ENCODE peak calls at places on chromosome 15, in four cellular contexts. U is HepG2, V is HCT116, E is K562. R is an unnamed sample.

GRCh38 chr15:96585634-96586386 is 255.3 kb downstream of the NR2F2 start:
- DNase-seq in E (peak; percentile 17), V (no peak), U (no peak), R (no peak)

GRCh38 chr15:90078965-90079364 is 23.3 kb downstream of the IDH2 start:
- DNase-seq in V (no peak), E (no peak), U (no peak), R (no peak)

GRCh38 chr15:39698444-39699390 is 83.9 kb downstream of the FSIP1 start:
- DNase-seq in V (no peak), U (no peak), E (peak; percentile 79), R (no peak)

GRCh38 chr15:39400821-39401550 is 179.9 kb upstream of the THBS1 start:
- DNase-seq in E (no peak), V (no peak), U (no peak), R (no peak)

GRCh38 chr15:80444680-80445251 is 40.6 kb downstream of the ARNT2 start:
- DNase-seq in U (no peak), E (no peak), V (no peak), R (no peak)

GRCh38 chr15:50943623-50944022 is 35.1 kb downstream of the AP4E1 start:
- DNase-seq in E (no peak), V (no peak), U (no peak), R (no peak)

GRCh38 chr15:74776851-74777768 is 4.8 kb upstream of the CSK start:
- DNase-seq in E (no peak), U (no peak), V (no peak), R (no peak)

GRCh38 chr15:99931703-99932603 is 198.7 kb upstream of the LYSMD4 start:
- DNase-seq in U (no peak), V (no peak), E (no peak), R (no peak)

GRCh38 chr15:94855018-94855408 is 623.7 kb downstream of the MCTP2 start:
- DNase-seq in U (no peak), E (no peak), V (no peak), R (no peak)

GRCh38 chr15:36185845-36186244 is 393.6 kb upstream of the CDIN1 start:
- DNase-seq in E (no peak), U (no peak), V (no peak), R (no peak)

GRCh38 chr15:59353994-59354951 is 18.4 kb downstream of the MYO1E start:
- DNase-seq in E (no peak), U (no peak), V (no peak), R (no peak)

GRCh38 chr15:53758412-53758811 is 1.1 kb downstream of the WDR72 start:
- DNase-seq in E (no peak), U (no peak), V (no peak), R (no peak)

GRCh38 chr15:98649621-98649995 is 1.3 kb downstream of the IGF1R start:
- DNase-seq in E (no peak), V (no peak), U (no peak), R (no peak)

GRCh38 chr15:90115783-90116182 is 13.5 kb upstream of the IDH2 start:
- DNase-seq in U (no peak), E (no peak), V (no peak), R (no peak)

GRCh38 chr15:57582080-57582479 is 9.6 kb upstream of the MYZAP start:
- DNase-seq in U (no peak), V (no peak), E (no peak), R (no peak)

GRCh38 chr15:99703603-99704443 is 29.4 kb downstream of the LYSMD4 start:
- DNase-seq in V (peak; percentile 61), E (peak; percentile 23), U (peak; percentile 62), R (peak; percentile 82)

GRCh38 chr15:60933914-60934885 is 294.9 kb downstream of the RORA start:
- DNase-seq in V (no peak), U (no peak), E (no peak), R (no peak)

GRCh38 chr15:93305306-93305705 is 216.3 kb upstream of the RGMA start:
- DNase-seq in E (no peak), U (no peak), V (no peak), R (no peak)

GRCh38 chr15:39581501-39582285 is 814 bp downstream of the THBS1 start:
- DNase-seq in E (peak; percentile 18), U (peak; percentile 78), V (no peak), R (no peak)

GRCh38 chr15:91409430-91409829 is 309.4 kb downstream of the SV2B start:
- DNase-seq in V (no peak), E (no peak), U (no peak), R (no peak)

GRCh38 chr15:57305009-57305408 is 71.3 kb upstream of the CGNL1 start:
- DNase-seq in E (no peak), V (no peak), U (no peak), R (no peak)

GRCh38 chr15:81190922-81191507 is 5.7 kb upstream of the IL16 start:
- DNase-seq in E (no peak), V (no peak), U (no peak), R (no peak)

GRCh38 chr15:46489276-46489675 is 854.4 kb downstream of the SQOR start:
- DNase-seq in V (no peak), E (no peak), U (no peak), R (no peak)

GRCh38 chr15:55907797-55908196 is 85.6 kb downstream of the NEDD4 start:
- DNase-seq in V (peak; percentile 86), U (no peak), E (no peak), R (peak; percentile 97)

GRCh38 chr15:70465812-70466211 is 297.5 kb downstream of the UACA start:
- DNase-seq in U (no peak), V (no peak), E (no peak), R (no peak)

GRCh38 chr15:31598620-31599019 is 272.0 kb downstream of the KLF13 start:
- DNase-seq in V (no peak), U (peak; percentile 14), E (no peak), R (no peak)

GRCh38 chr15:35307026-35307425 is 221.9 kb upstream of the NANOGP8 start:
- DNase-seq in V (no peak), E (no peak), U (no peak), R (no peak)

GRCh38 chr15:42203891-42204290 is 4.2 kb downstream of the VPS39 start:
- DNase-seq in U (no peak), E (no peak), V (no peak), R (no peak)

GRCh38 chr15:83358972-83359564 is 74.6 kb upstream of the BNC1 start:
- DNase-seq in U (no peak), V (no peak), E (no peak), R (no peak)

GRCh38 chr15:76979331-76979925 is 15.5 kb upstream of the PSTPIP1 start:
- DNase-seq in E (no peak), U (no peak), V (no peak), R (no peak)

GRCh38 chr15:29139072-29139471 is 130.6 kb downstream of the NSMCE3 start:
- DNase-seq in V (no peak), E (no peak), U (no peak), R (no peak)

GRCh38 chr15:29103825-29104565 is 165.6 kb downstream of the NSMCE3 start:
- DNase-seq in V (peak; percentile 33), E (no peak), U (no peak), R (no peak)

GRCh38 chr15:78004222-78004727 is 73.2 kb downstream of the TBC1D2B start:
- DNase-seq in V (no peak), E (no peak), U (no peak), R (no peak)

GRCh38 chr15:38297623-38298388 is 45.2 kb downstream of the SPRED1 start:
- DNase-seq in U (no peak), V (no peak), E (no peak), R (no peak)

GRCh38 chr15:96270581-96271172 is 59.8 kb upstream of the NR2F2 start:
- DNase-seq in U (peak; percentile 87), V (peak; percentile 33), E (no peak), R (no peak)

GRCh38 chr15:52552303-52552702 is 16.5 kb downstream of the ARPP19 start:
- DNase-seq in V (no peak), U (no peak), E (no peak), R (no peak)

GRCh38 chr15:99486371-99487336 is 79.1 kb upstream of the MEF2A start:
- DNase-seq in V (peak; percentile 10), U (no peak), E (no peak), R (no peak)

GRCh38 chr15:40982855-40983254 is 29.6 kb downstream of the CHAC1 start:
- DNase-seq in U (no peak), E (no peak), V (no peak), R (no peak)

GRCh38 chr15:38168472-38169057 is 84.1 kb upstream of the SPRED1 start:
- DNase-seq in V (no peak), E (no peak), U (no peak), R (no peak)

GRCh38 chr15:47675735-47676134 is 41.6 kb upstream of the SEMA6D start:
- DNase-seq in E (no peak), U (no peak), V (no peak), R (no peak)
- TF ChIP-seq TCF7L2 in E (no peak), U (no peak), V (no peak), R (no peak)

DNA sequence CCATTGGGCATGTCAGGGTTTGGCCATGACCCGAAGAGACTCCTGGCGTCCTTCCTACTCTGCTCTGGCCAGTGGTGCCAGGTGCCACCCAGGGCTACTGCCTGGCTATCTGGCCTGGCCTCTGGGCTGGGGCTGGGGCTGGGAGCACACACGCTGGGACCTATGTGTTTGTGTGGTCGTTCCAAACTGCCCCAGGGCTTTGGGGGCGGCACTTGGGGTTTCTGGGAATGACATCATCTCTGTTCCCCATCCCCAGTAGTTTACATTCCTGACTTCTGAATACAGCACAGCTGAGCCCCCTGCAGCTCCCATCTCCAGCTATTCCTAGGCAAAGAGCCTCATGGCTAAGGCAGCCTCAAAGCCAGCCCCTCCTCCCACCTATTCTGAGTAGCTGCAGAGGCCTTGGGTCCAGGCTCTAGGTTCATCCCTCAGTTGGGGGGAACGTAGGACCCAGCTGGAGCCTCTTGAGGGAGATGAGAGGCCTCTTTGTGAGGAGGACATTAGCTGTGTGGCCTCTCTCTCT is 24.3 kb downstream of the PLEKHO2 start:
- DNase-seq in V (no peak), U (no peak), E (no peak), R (no peak)
- H3K27ac ChIP-seq in V (no peak overlapping the region), U (no peak overlapping the region), E (no peak overlapping the region), R (no peak overlapping the region)

GRCh38 chr15:67181221-67181639 is 73.2 kb downstream of the AAGAB start:
- DNase-seq in U (no peak), E (no peak), V (no peak), R (no peak)
- TF ChIP-seq CTCF in U (peak; percentile 39), E (no peak), V (peak; percentile 17), R (no peak)

GRCh38 chr15:71780349-71780976 is 29.9 kb upstream of the NR2E3 start:
- DNase-seq in U (peak; percentile 45), E (peak; percentile 51), V (no peak), R (no peak)
- TF ChIP-seq TCF7L2 in U (no peak), E (no peak), V (no peak), R (no peak)

R was measured in Panc1.